ENCODE peak calls at places on chromosome X, in four cellular contexts. A, K, J and P are unnamed samples.

GRCh38 chrX:37955273-37955672 is 51.1 kb upstream of the SYTL5 start:
- DNase-seq in A (no peak), K (no peak), J (no peak), P (no peak)

GRCh38 chrX:70592091-70592490 is 147.5 kb downstream of the DLG3 start:
- DNase-seq in A (no peak), K (no peak), J (no peak), P (no peak)

GRCh38 chrX:11064851-11065600 is 46.1 kb upstream of the HCCS start:
- DNase-seq in A (no peak), K (no peak), J (no peak), P (no peak)

GRCh38 chrX:152869972-152870371 is 27.9 kb upstream of the ZNF185 start:
- DNase-seq in A (no peak), K (no peak), J (no peak), P (no peak)

GRCh38 chrX:307261-308111 is 11.1 kb downstream of the GTPBP6 start:
- DNase-seq in A (no peak), K (no peak), J (no peak), P (no peak)

GRCh38 chrX:3549442-3549875 is 164.0 kb downstream of the PRKX start:
- DNase-seq in A (peak; percentile 15), K (no peak), J (no peak), P (no peak)

GRCh38 chrX:108735680-108736508 is 469 bp downstream of the IRS4 start:
- DNase-seq in A (peak; percentile 41), K (no peak), J (no peak), P (no peak)

GRCh38 chrX:9746148-9746880 is 19.3 kb downstream of the GPR143 start:
- DNase-seq in A (no peak), K (no peak), J (no peak), P (no peak)

GRCh38 chrX:155956649-155957048 is 40.8 kb upstream of the IL9R start:
- DNase-seq in A (no peak), K (no peak), J (no peak), P (no peak)

GRCh38 chrX:640641-641040 is 10.1 kb downstream of the SHOX start:
- DNase-seq in A (no peak), K (no peak), J (no peak), P (no peak)

GRCh38 chrX:49041683-49042529 is 1.3 kb downstream of the TFE3 start:
- DNase-seq in A (peak; percentile 29), K (no peak), J (no peak), P (no peak)

GRCh38 chrX:38335382-38335781 is 8.1 kb upstream of the RPGR start:
- DNase-seq in A (peak; percentile 43), K (no peak), J (no peak), P (no peak)

GRCh38 chrX:151970661-151971060 is 3.8 kb downstream of the GABRE start:
- DNase-seq in A (no peak), K (no peak), J (no peak), P (peak; percentile 90)

GRCh38 chrX:149145845-149146285 is 359.2 kb downstream of the IDS start:
- DNase-seq in A (no peak), K (no peak), J (no peak), P (no peak)

GRCh38 chrX:9788908-9789307 is 2.7 kb downstream of the SHROOM2 start:
- DNase-seq in A (no peak), K (no peak), J (no peak), P (peak; percentile 76)

GRCh38 chrX:154333116-154333515 is 37.5 kb downstream of the TKTL1 start:
- DNase-seq in A (no peak), K (no peak), J (no peak), P (no peak)

GRCh38 chrX:100494974-100495373 is 84.9 kb upstream of the PCDH19 start:
- DNase-seq in A (no peak), K (no peak), J (no peak), P (no peak)
- TF ChIP-seq NFIC in A (no peak), K (no peak), J (no peak), P (no peak)

GRCh38 chrX:78643874-78644273 is 15.3 kb downstream of the RTL3 start:
- DNase-seq in A (no peak), K (no peak), J (no peak), P (no peak)

GRCh38 chrX:78643106-78643505 is 16.0 kb downstream of the RTL3 start:
- DNase-seq in A (no peak), K (no peak), J (no peak), P (no peak)
- TF ChIP-seq NFIC in A (no peak), K (no peak), J (no peak), P (no peak)

GRCh38 chrX:136711147-136711546 is 63.2 kb downstream of the CD40LG start:
- DNase-seq in A (peak; percentile 42), K (no peak), J (peak; percentile 7), P (no peak)
- TF ChIP-seq NFIC in A (no peak), K (no peak), J (no peak), P (no peak)

DNA sequence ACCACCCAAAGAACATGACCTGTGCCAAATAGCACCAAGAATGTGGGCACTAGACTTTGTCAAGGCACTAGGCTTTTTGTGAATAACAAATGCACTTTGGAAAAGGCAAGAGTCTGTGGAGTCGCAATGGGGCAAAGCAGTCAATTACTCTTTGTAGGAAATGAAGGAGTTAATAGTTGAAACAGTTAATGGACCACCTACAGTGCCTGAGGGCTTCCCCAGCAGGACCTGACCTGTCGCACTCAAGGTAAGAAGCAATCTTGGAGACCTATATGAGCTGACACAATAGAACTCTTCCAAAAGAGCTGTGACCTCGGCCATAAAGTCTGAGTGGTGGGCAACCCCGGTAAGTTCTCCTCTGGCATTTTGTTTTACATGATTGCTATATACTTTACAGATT is 49.2 kb upstream of the CAPN6 start:
- DNase-seq in A (no peak), K (no peak), J (no peak), P (no peak)
- TF ChIP-seq NFIC in A (no peak), K (no peak), J (no peak), P (no peak)

GRCh38 chrX:74349387-74349786 is 45.4 kb downstream of the ZCCHC13 start:
- DNase-seq in A (no peak), K (no peak), J (no peak), P (peak; percentile 3)
- TF ChIP-seq NFIC in A (no peak), K (no peak), J (no peak), P (no peak)

GRCh38 chrX:131821945-131822622 is 201.0 kb upstream of the STK26 start:
- DNase-seq in A (peak; percentile 67), K (peak; percentile 85), J (no peak), P (no peak)
- TF ChIP-seq NFIC in A (peak; percentile 24), K (peak; percentile 61), J (no peak), P (no peak)

GRCh38 chrX:23729214-23729613 is 13.9 kb downstream of the ACOT9 start:
- DNase-seq in A (no peak), K (no peak), J (no peak), P (no peak)

GRCh38 chrX:23732704-23733103 is 10.4 kb downstream of the ACOT9 start:
- DNase-seq in A (no peak), K (peak; percentile 65), J (no peak), P (no peak)

GRCh38 chrX:23726196-23726595 is 16.9 kb downstream of the ACOT9 start:
- DNase-seq in A (no peak), K (no peak), J (no peak), P (no peak)

DNA sequence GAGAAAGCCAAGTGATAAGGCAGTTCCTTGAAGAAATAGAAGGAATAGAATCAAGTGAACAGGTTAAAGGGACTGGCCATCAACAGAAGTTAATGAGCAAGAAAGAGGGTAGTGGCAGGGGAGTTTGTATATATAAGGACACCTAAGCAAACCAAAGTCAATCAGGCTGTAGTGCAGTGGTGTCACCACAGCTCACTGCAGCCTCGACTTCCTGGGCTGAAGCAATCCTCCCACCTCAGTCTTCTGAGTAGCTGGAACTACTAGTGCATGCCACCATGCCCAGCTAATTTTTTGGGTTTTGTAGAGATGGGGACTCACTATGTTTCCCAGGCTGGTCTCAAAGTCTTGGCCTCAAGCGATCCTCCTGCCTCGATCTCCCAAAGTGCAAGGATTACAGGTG is 15.9 kb downstream of the ACOT9 start:
- DNase-seq in A (no peak), K (no peak), J (no peak), P (no peak)
- TF ChIP-seq NFIC in A (no peak), K (no peak), J (no peak), P (no peak)